ENCODE peak calls at places on chromosomes 5 and 9, in seven cellular contexts. S, B, U, P, O, E and H are unnamed samples.

GRCh38 chr5:9562101-9562500 is 16.2 kb upstream of the SEMA5A start:
- DNase-seq in S (no peak), E (no peak), P (no peak), B (peak), U (no peak), O (no peak), H (peak)

GRCh38 chr5:164742025-164742424 is 1236.6 kb downstream of the MAT2B start:
- DNase-seq in B (no peak), S (no peak), U (no peak), O (no peak), E (no peak), P (no peak), H (no peak)

GRCh38 chr9:79465171-79465570 is 106.6 kb upstream of the TLE4 start:
- DNase-seq in B (no peak), E (no peak), S (no peak), P (no peak), U (no peak), O (no peak), H (no peak)

GRCh38 chr5:1011226-1011631 is 2.6 kb downstream of the NKD2 start:
- DNase-seq in E (no peak), P (peak), S (peak), O (no peak), U (no peak), B (peak), H (no peak)

GRCh38 chr5:169350016-169350415 is 49.1 kb upstream of the SLIT3 start:
- DNase-seq in E (no peak), S (no peak), U (no peak), P (no peak), B (no peak), O (no peak), H (peak)

GRCh38 chr5:14143843-14144585 is 872 bp downstream of the TRIO start:
- DNase-seq in S (peak), B (peak), E (no peak), U (no peak), P (peak), O (no peak), H (no peak)

GRCh38 chr5:176611435-176611834 is 1.5 kb upstream of the GPRIN1 start:
- DNase-seq in S (peak), P (no peak), U (no peak), E (peak), B (peak), O (peak), H (peak)

GRCh38 chr5:154714271-154714986 is 40.7 kb upstream of the LARP1 start:
- DNase-seq in B (peak), E (no peak), P (no peak), O (no peak), S (no peak), U (no peak), H (peak)

GRCh38 chr5:156641690-156642089 is 208.4 kb upstream of the PPP1R2B start:
- DNase-seq in S (no peak), O (no peak), U (no peak), B (no peak), P (no peak), E (no peak), H (no peak)

GRCh38 chr5:93299596-93300308 is 281.3 kb downstream of the NR2F1-AS1 start:
- DNase-seq in U (no peak), E (no peak), O (no peak), P (no peak), B (peak), S (no peak), H (no peak)

GRCh38 chr5:50965621-50966362 is 299.4 kb downstream of the PARP8 start:
- DNase-seq in U (no peak), E (no peak), B (peak), O (no peak), P (no peak), S (no peak), H (no peak)

GRCh38 chr9:76395381-76395780 is 1.2 kb upstream of the RFK start:
- DNase-seq in S (no peak), U (no peak), E (no peak), O (no peak), P (no peak), B (no peak), H (no peak)

GRCh38 chr9:96071245-96072124 is 196.0 kb downstream of the ERCC6L2 start:
- DNase-seq in B (no peak), E (no peak), O (no peak), P (no peak), U (no peak), S (no peak), H (peak)

GRCh38 chr9:72871685-72872084 is 81.2 kb downstream of the ALDH1A1 start:
- DNase-seq in B (no peak), O (no peak), S (no peak), E (no peak), U (no peak), P (no peak), H (peak)

GRCh38 chr9:77455312-77455927 is 192.7 kb downstream of the GNA14 start:
- DNase-seq in S (no peak), E (no peak), U (no peak), O (no peak), P (no peak), B (peak), H (peak)

GRCh38 chr9:127537014-127537413 is 75.1 kb upstream of the STXBP1 start:
- DNase-seq in P (no peak), S (no peak), U (no peak), O (no peak), E (no peak), B (no peak), H (peak)

GRCh38 chr5:59798862-59799667 is 94.5 kb downstream of the PDE4D start:
- DNase-seq in O (no peak), B (no peak), S (no peak), E (no peak), P (no peak), U (no peak), H (peak)

GRCh38 chr9:115466784-115467183 is 348.8 kb upstream of the TNC start:
- DNase-seq in B (no peak), P (no peak), S (no peak), E (no peak), U (no peak), O (no peak), H (no peak)

GRCh38 chr5:98570010-98570409 is 203.5 kb upstream of the RGMB start:
- DNase-seq in E (no peak), O (no peak), U (no peak), B (no peak), S (no peak), P (no peak), H (peak)

GRCh38 chr5:91240175-91240574 is 142.9 kb downstream of the ARRDC3 start:
- DNase-seq in U (no peak), O (no peak), S (no peak), B (no peak), E (no peak), P (no peak), H (no peak)

GRCh38 chr5:82641362-82641988 is 363.3 kb upstream of the RPS23 start:
- DNase-seq in U (no peak), E (no peak), S (peak), P (no peak), O (no peak), B (peak), H (peak)